ENCODE peak calls at places on chromosomes 13 and 19, in ten cellular contexts. One of them, this sample, is unnamed. For H3K4me1, the result is how much of the 10 kb centered on the place peaks cover.

GRCh38 chr13:113801289-113801961 is 42.4 kb downstream of the TMEM255B start:
- DNase-seq in adrenal gland: no peak
- DNase-seq in transverse colon: no peak
- DNase-seq in gastrocnemius medialis: no peak
- DNase-seq in tibial nerve: no peak
- DNase-seq in IMR-90: no peak
- DNase-seq in uterus: no peak
- DNase-seq in A549: no peak
- DNase-seq in endothelial cell of umbilical vein: no peak
- DNase-seq in upper lobe of left lung: no peak
- DNase-seq in this sample: no peak

GRCh38 chr19:15919243-15919642 is 15.1 kb downstream of the CYP4F11 start:
- DNase-seq in adrenal gland: no peak
- DNase-seq in transverse colon: no peak
- DNase-seq in gastrocnemius medialis: no peak
- DNase-seq in tibial nerve: no peak
- DNase-seq in IMR-90: no peak
- DNase-seq in uterus: no peak
- DNase-seq in A549: no peak
- DNase-seq in endothelial cell of umbilical vein: no peak
- DNase-seq in upper lobe of left lung: no peak
- DNase-seq in this sample: no peak

GRCh38 chr13:99828114-99828513 is 143.5 kb downstream of the ZIC5 start:
- DNase-seq in adrenal gland: no peak
- DNase-seq in transverse colon: no peak
- DNase-seq in gastrocnemius medialis: no peak
- DNase-seq in tibial nerve: no peak
- DNase-seq in IMR-90: no peak
- DNase-seq in uterus: no peak
- DNase-seq in A549: no peak
- DNase-seq in endothelial cell of umbilical vein: no peak
- DNase-seq in upper lobe of left lung: no peak
- DNase-seq in this sample: no peak

GRCh38 chr13:106533940-106534843 is 1.3 kb downstream of the EFNB2 start:
- DNase-seq in adrenal gland: peak
- DNase-seq in transverse colon: peak
- DNase-seq in gastrocnemius medialis: peak
- DNase-seq in tibial nerve: peak
- DNase-seq in IMR-90: peak
- DNase-seq in uterus: peak
- DNase-seq in A549: no peak
- DNase-seq in endothelial cell of umbilical vein: peak
- DNase-seq in upper lobe of left lung: peak
- DNase-seq in this sample: peak

GRCh38 chr13:113393226-113393571 is 29.3 kb upstream of the GRTP1 start:
- DNase-seq in adrenal gland: no peak
- DNase-seq in transverse colon: no peak
- DNase-seq in gastrocnemius medialis: no peak
- DNase-seq in tibial nerve: no peak
- DNase-seq in IMR-90: no peak
- DNase-seq in uterus: no peak
- DNase-seq in A549: no peak
- DNase-seq in endothelial cell of umbilical vein: no peak
- DNase-seq in upper lobe of left lung: no peak
- DNase-seq in this sample: peak

GRCh38 chr13:108154421-108154858 is 60.9 kb downstream of the LIG4 start:
- DNase-seq in adrenal gland: no peak
- DNase-seq in transverse colon: peak
- DNase-seq in gastrocnemius medialis: no peak
- DNase-seq in tibial nerve: no peak
- DNase-seq in IMR-90: no peak
- DNase-seq in uterus: no peak
- DNase-seq in A549: no peak
- DNase-seq in endothelial cell of umbilical vein: no peak
- DNase-seq in upper lobe of left lung: peak
- DNase-seq in this sample: no peak

GRCh38 chr13:40792284-40793051 is 3.1 kb downstream of the SLC25A15 start:
- DNase-seq in adrenal gland: no peak
- DNase-seq in transverse colon: no peak
- DNase-seq in gastrocnemius medialis: no peak
- DNase-seq in tibial nerve: no peak
- DNase-seq in IMR-90: no peak
- DNase-seq in uterus: no peak
- DNase-seq in A549: no peak
- DNase-seq in endothelial cell of umbilical vein: no peak
- DNase-seq in upper lobe of left lung: no peak
- DNase-seq in this sample: no peak

GRCh38 chr13:114099191-114099590 is 33.2 kb downstream of the RASA3 start:
- DNase-seq in adrenal gland: no peak
- DNase-seq in transverse colon: peak
- DNase-seq in gastrocnemius medialis: peak
- DNase-seq in tibial nerve: peak
- DNase-seq in IMR-90: peak
- DNase-seq in uterus: peak
- DNase-seq in A549: peak
- DNase-seq in endothelial cell of umbilical vein: no peak
- DNase-seq in upper lobe of left lung: peak
- DNase-seq in this sample: peak

GRCh38 chr13:33817513-33817842 is 471 bp upstream of the RFC3 start:
- DNase-seq in adrenal gland: no peak
- DNase-seq in transverse colon: no peak
- DNase-seq in gastrocnemius medialis: no peak
- DNase-seq in tibial nerve: no peak
- DNase-seq in IMR-90: peak
- DNase-seq in uterus: no peak
- DNase-seq in A549: no peak
- DNase-seq in endothelial cell of umbilical vein: no peak
- DNase-seq in upper lobe of left lung: no peak
- DNase-seq in this sample: no peak

GRCh38 chr13:96662036-96662435 is 332.2 kb downstream of the OXGR1 start:
- DNase-seq in adrenal gland: no peak
- DNase-seq in transverse colon: no peak
- DNase-seq in gastrocnemius medialis: no peak
- DNase-seq in tibial nerve: no peak
- DNase-seq in IMR-90: no peak
- DNase-seq in uterus: no peak
- DNase-seq in A549: no peak
- DNase-seq in endothelial cell of umbilical vein: no peak
- DNase-seq in upper lobe of left lung: no peak
- DNase-seq in this sample: no peak

GRCh38 chr19:5001547-5002131 is 32.7 kb downstream of the KDM4B start:
- DNase-seq in adrenal gland: no peak
- DNase-seq in transverse colon: no peak
- DNase-seq in gastrocnemius medialis: no peak
- DNase-seq in tibial nerve: no peak
- DNase-seq in IMR-90: peak
- DNase-seq in uterus: no peak
- DNase-seq in A549: peak
- DNase-seq in endothelial cell of umbilical vein: peak
- DNase-seq in upper lobe of left lung: no peak
- DNase-seq in this sample: no peak

GRCh38 chr19:39397360-39398296 is 6.5 kb downstream of the MED29 start:
- DNase-seq in adrenal gland: peak
- DNase-seq in transverse colon: peak
- DNase-seq in gastrocnemius medialis: peak
- DNase-seq in tibial nerve: peak
- DNase-seq in IMR-90: peak
- DNase-seq in uterus: peak
- DNase-seq in A549: peak
- DNase-seq in endothelial cell of umbilical vein: peak
- DNase-seq in upper lobe of left lung: peak
- DNase-seq in this sample: peak

GRCh38 chr13:96834626-96835025 is 159.7 kb downstream of the OXGR1 start:
- DNase-seq in adrenal gland: no peak
- DNase-seq in transverse colon: no peak
- DNase-seq in gastrocnemius medialis: no peak
- DNase-seq in tibial nerve: no peak
- DNase-seq in IMR-90: no peak
- DNase-seq in uterus: no peak
- DNase-seq in A549: no peak
- DNase-seq in endothelial cell of umbilical vein: no peak
- DNase-seq in upper lobe of left lung: no peak
- DNase-seq in this sample: no peak

GRCh38 chr19:42276284-42276683 is 7.2 kb downstream of the CIC start:
- DNase-seq in adrenal gland: no peak
- DNase-seq in transverse colon: no peak
- DNase-seq in gastrocnemius medialis: no peak
- DNase-seq in tibial nerve: no peak
- DNase-seq in IMR-90: no peak
- DNase-seq in uterus: no peak
- DNase-seq in A549: no peak
- DNase-seq in endothelial cell of umbilical vein: no peak
- DNase-seq in upper lobe of left lung: no peak
- DNase-seq in this sample: peak

GRCh38 chr19:42277821-42278809 is 9.1 kb downstream of the CIC start:
- DNase-seq in adrenal gland: peak
- DNase-seq in transverse colon: no peak
- DNase-seq in gastrocnemius medialis: no peak
- DNase-seq in tibial nerve: no peak
- DNase-seq in IMR-90: no peak
- DNase-seq in uterus: peak
- DNase-seq in A549: no peak
- DNase-seq in endothelial cell of umbilical vein: peak
- DNase-seq in upper lobe of left lung: peak
- DNase-seq in this sample: no peak

GRCh38 chr19:42275517-42275916 is 6.5 kb downstream of the CIC start:
- DNase-seq in adrenal gland: no peak
- DNase-seq in transverse colon: no peak
- DNase-seq in gastrocnemius medialis: no peak
- DNase-seq in tibial nerve: no peak
- DNase-seq in IMR-90: no peak
- DNase-seq in uterus: no peak
- DNase-seq in A549: no peak
- DNase-seq in endothelial cell of umbilical vein: no peak
- DNase-seq in upper lobe of left lung: no peak
- DNase-seq in this sample: no peak

GRCh38 chr19:42275103-42275502 is 6.1 kb downstream of the CIC start:
- DNase-seq in adrenal gland: no peak
- DNase-seq in transverse colon: no peak
- DNase-seq in gastrocnemius medialis: no peak
- DNase-seq in tibial nerve: no peak
- DNase-seq in IMR-90: no peak
- DNase-seq in uterus: no peak
- DNase-seq in A549: no peak
- DNase-seq in endothelial cell of umbilical vein: no peak
- DNase-seq in upper lobe of left lung: no peak
- DNase-seq in this sample: no peak

GRCh38 chr19:42276821-42277220 is 7.8 kb downstream of the CIC start:
- DNase-seq in adrenal gland: no peak
- DNase-seq in transverse colon: no peak
- DNase-seq in gastrocnemius medialis: no peak
- DNase-seq in tibial nerve: no peak
- DNase-seq in IMR-90: no peak
- DNase-seq in uterus: no peak
- DNase-seq in A549: no peak
- DNase-seq in endothelial cell of umbilical vein: no peak
- DNase-seq in upper lobe of left lung: no peak
- DNase-seq in this sample: no peak
- H3K4me1 ChIP-seq in adrenal gland: under half
- H3K4me1 ChIP-seq in transverse colon: half or more
- H3K4me1 ChIP-seq in gastrocnemius medialis: half or more
- H3K4me1 ChIP-seq in tibial nerve: half or more
- H3K4me1 ChIP-seq in IMR-90: under half
- H3K4me1 ChIP-seq in uterus: under half
- H3K4me1 ChIP-seq in A549: under half
- H3K4me1 ChIP-seq in endothelial cell of umbilical vein: under half
- H3K4me1 ChIP-seq in upper lobe of left lung: half or more
- H3K4me1 ChIP-seq in this sample: half or more

GRCh38 chr19:41218615-41219507 is at the start of gene AXL:
- DNase-seq in adrenal gland: peak
- DNase-seq in transverse colon: peak
- DNase-seq in gastrocnemius medialis: peak
- DNase-seq in tibial nerve: peak
- DNase-seq in IMR-90: peak
- DNase-seq in uterus: peak
- DNase-seq in A549: peak
- DNase-seq in endothelial cell of umbilical vein: peak
- DNase-seq in upper lobe of left lung: peak
- DNase-seq in this sample: peak
- TF ChIP-seq POLR2A in adrenal gland: peak
- TF ChIP-seq POLR2A in transverse colon: peak
- TF ChIP-seq POLR2A in gastrocnemius medialis: peak
- TF ChIP-seq POLR2A in tibial nerve: peak
- TF ChIP-seq POLR2A in IMR-90: peak
- TF ChIP-seq POLR2A in uterus: peak
- TF ChIP-seq POLR2A in A549: peak
- TF ChIP-seq POLR2A in endothelial cell of umbilical vein: peak
- TF ChIP-seq POLR2A in upper lobe of left lung: peak
- TF ChIP-seq POLR2A in this sample: peak

GRCh38 chr19:47631681-47632446 is 22.9 kb downstream of the BICRA start:
- DNase-seq in adrenal gland: no peak
- DNase-seq in transverse colon: no peak
- DNase-seq in gastrocnemius medialis: no peak
- DNase-seq in tibial nerve: no peak
- DNase-seq in IMR-90: no peak
- DNase-seq in uterus: peak
- DNase-seq in A549: no peak
- DNase-seq in endothelial cell of umbilical vein: no peak
- DNase-seq in upper lobe of left lung: no peak
- DNase-seq in this sample: no peak
- H3K27ac ChIP-seq in adrenal gland: no peak
- H3K27ac ChIP-seq in transverse colon: peak
- H3K27ac ChIP-seq in gastrocnemius medialis: peak
- H3K27ac ChIP-seq in tibial nerve: peak
- H3K27ac ChIP-seq in IMR-90: no peak
- H3K27ac ChIP-seq in uterus: peak
- H3K27ac ChIP-seq in A549: no peak
- H3K27ac ChIP-seq in endothelial cell of umbilical vein: no peak
- H3K27ac ChIP-seq in upper lobe of left lung: peak
- H3K27ac ChIP-seq in this sample: peak

GRCh38 chr19:19059837-19060611 is 3.8 kb upstream of the SLC25A42 start:
- DNase-seq in adrenal gland: no peak
- DNase-seq in transverse colon: no peak
- DNase-seq in gastrocnemius medialis: no peak
- DNase-seq in tibial nerve: no peak
- DNase-seq in IMR-90: no peak
- DNase-seq in uterus: no peak
- DNase-seq in A549: no peak
- DNase-seq in endothelial cell of umbilical vein: no peak
- DNase-seq in upper lobe of left lung: no peak
- DNase-seq in this sample: no peak

GRCh38 chr19:19063183-19064097 is at the start of gene SLC25A42:
- DNase-seq in adrenal gland: peak
- DNase-seq in transverse colon: peak
- DNase-seq in gastrocnemius medialis: peak
- DNase-seq in tibial nerve: peak
- DNase-seq in IMR-90: peak
- DNase-seq in uterus: peak
- DNase-seq in A549: peak
- DNase-seq in endothelial cell of umbilical vein: peak
- DNase-seq in upper lobe of left lung: peak
- DNase-seq in this sample: peak

GRCh38 chr19:19059018-19059836 is 4.6 kb upstream of the SLC25A42 start:
- DNase-seq in adrenal gland: no peak
- DNase-seq in transverse colon: no peak
- DNase-seq in gastrocnemius medialis: peak
- DNase-seq in tibial nerve: no peak
- DNase-seq in IMR-90: no peak
- DNase-seq in uterus: no peak
- DNase-seq in A549: no peak
- DNase-seq in endothelial cell of umbilical vein: no peak
- DNase-seq in upper lobe of left lung: no peak
- DNase-seq in this sample: no peak

GRCh38 chr19:19062454-19063182 is 1.2 kb upstream of the SLC25A42 start:
- DNase-seq in adrenal gland: no peak
- DNase-seq in transverse colon: no peak
- DNase-seq in gastrocnemius medialis: peak
- DNase-seq in tibial nerve: no peak
- DNase-seq in IMR-90: peak
- DNase-seq in uterus: no peak
- DNase-seq in A549: peak
- DNase-seq in endothelial cell of umbilical vein: peak
- DNase-seq in upper lobe of left lung: no peak
- DNase-seq in this sample: no peak

GRCh38 chr19:19061491-19061890 is 2.3 kb upstream of the SLC25A42 start:
- DNase-seq in adrenal gland: no peak
- DNase-seq in transverse colon: no peak
- DNase-seq in gastrocnemius medialis: peak
- DNase-seq in tibial nerve: no peak
- DNase-seq in IMR-90: no peak
- DNase-seq in uterus: no peak
- DNase-seq in A549: no peak
- DNase-seq in endothelial cell of umbilical vein: no peak
- DNase-seq in upper lobe of left lung: no peak
- DNase-seq in this sample: peak
- H3K4me1 ChIP-seq in adrenal gland: under half
- H3K4me1 ChIP-seq in transverse colon: under half
- H3K4me1 ChIP-seq in gastrocnemius medialis: half or more
- H3K4me1 ChIP-seq in tibial nerve: under half
- H3K4me1 ChIP-seq in IMR-90: under half
- H3K4me1 ChIP-seq in uterus: under half
- H3K4me1 ChIP-seq in A549: under half
- H3K4me1 ChIP-seq in endothelial cell of umbilical vein: under half
- H3K4me1 ChIP-seq in upper lobe of left lung: under half
- H3K4me1 ChIP-seq in this sample: under half